ENCODE peak calls at places on chromosomes 4 and X, in six cellular contexts. H, Q, X, U, P and I are unnamed samples.

GRCh38 chrX:10190367-10190766 is 33.6 kb downstream of the CLCN4 start:
- DNase-seq in H (peak), Q (no peak), X (peak), U (no peak), P (no peak), I (peak)

GRCh38 chr4:186728631-186729271 is 5.1 kb upstream of the FAT1 start:
- DNase-seq in H (peak), Q (no peak), X (no peak), U (no peak), P (no peak), I (peak)

GRCh38 chr4:119242417-119242816 is 29.9 kb downstream of the USP53 start:
- DNase-seq in H (no peak), Q (no peak), X (no peak), U (no peak), P (no peak), I (peak)

GRCh38 chr4:8259743-8260430 is 9.7 kb upstream of the HTRA3 start:
- DNase-seq in H (no peak), Q (no peak), X (no peak), U (no peak), P (no peak), I (no peak)

GRCh38 chr4:156251373-156252065 is 297.9 kb upstream of the CTSO start:
- DNase-seq in H (no peak), Q (no peak), X (no peak), U (no peak), P (no peak), I (no peak)

GRCh38 chr4:107058828-107059227 is 22.7 kb upstream of the DKK2 start:
- DNase-seq in H (no peak), Q (no peak), X (no peak), U (no peak), P (no peak), I (no peak)

GRCh38 chr4:105714932-105715331 is 6.3 kb downstream of the GSTCD start:
- DNase-seq in H (no peak), Q (no peak), X (no peak), U (no peak), P (no peak), I (no peak)

GRCh38 chr4:180059216-180059881 is 2183.9 kb upstream of the TENM3 start:
- DNase-seq in H (no peak), Q (peak), X (no peak), U (peak), P (no peak), I (peak)

GRCh38 chrX:40144576-40144975 is 46.8 kb upstream of the BCOR start:
- DNase-seq in H (no peak), Q (peak), X (no peak), U (no peak), P (no peak), I (peak)

GRCh38 chr4:113145519-113146291 is 96.3 kb downstream of the ANK2 start:
- DNase-seq in H (peak), Q (peak), X (no peak), U (peak), P (no peak), I (peak)

GRCh38 chrX:43882294-43882681 is at the start of gene MAOB:
- DNase-seq in H (peak), Q (peak), X (peak), U (peak), P (no peak), I (peak)

GRCh38 chr4:1206299-1207156 is 34.1 kb upstream of the SPON2 start:
- DNase-seq in H (no peak), Q (peak), X (no peak), U (peak), P (no peak), I (no peak)

GRCh38 chr4:128371004-128371777 is 83.6 kb upstream of the PGRMC2 start:
- DNase-seq in H (no peak), Q (no peak), X (no peak), U (no peak), P (no peak), I (no peak)

GRCh38 chr4:176034498-176034897 is 31.1 kb upstream of the WDR17 start:
- DNase-seq in H (no peak), Q (no peak), X (no peak), U (no peak), P (no peak), I (peak)

GRCh38 chr4:22458112-22458511 is 57.8 kb downstream of the ADGRA3 start:
- DNase-seq in H (no peak), Q (no peak), X (no peak), U (no peak), P (no peak), I (no peak)

GRCh38 chrX:150429577-150429976 is 66.5 kb downstream of the MAMLD1 start:
- DNase-seq in H (no peak), Q (no peak), X (no peak), U (no peak), P (no peak), I (no peak)

GRCh38 chr4:129822708-129823504 is 727.0 kb downstream of the C4orf33 start:
- DNase-seq in H (no peak), Q (no peak), X (no peak), U (no peak), P (no peak), I (no peak)

GRCh38 chrX:113399501-113400192 is 559.0 kb upstream of the AMOT start:
- DNase-seq in H (peak), Q (no peak), X (no peak), U (no peak), P (no peak), I (no peak)

GRCh38 chr4:155529761-155530160 is 136.9 kb upstream of the GUCY1A1 start:
- DNase-seq in H (no peak), Q (no peak), X (no peak), U (no peak), P (no peak), I (no peak)

DNA sequence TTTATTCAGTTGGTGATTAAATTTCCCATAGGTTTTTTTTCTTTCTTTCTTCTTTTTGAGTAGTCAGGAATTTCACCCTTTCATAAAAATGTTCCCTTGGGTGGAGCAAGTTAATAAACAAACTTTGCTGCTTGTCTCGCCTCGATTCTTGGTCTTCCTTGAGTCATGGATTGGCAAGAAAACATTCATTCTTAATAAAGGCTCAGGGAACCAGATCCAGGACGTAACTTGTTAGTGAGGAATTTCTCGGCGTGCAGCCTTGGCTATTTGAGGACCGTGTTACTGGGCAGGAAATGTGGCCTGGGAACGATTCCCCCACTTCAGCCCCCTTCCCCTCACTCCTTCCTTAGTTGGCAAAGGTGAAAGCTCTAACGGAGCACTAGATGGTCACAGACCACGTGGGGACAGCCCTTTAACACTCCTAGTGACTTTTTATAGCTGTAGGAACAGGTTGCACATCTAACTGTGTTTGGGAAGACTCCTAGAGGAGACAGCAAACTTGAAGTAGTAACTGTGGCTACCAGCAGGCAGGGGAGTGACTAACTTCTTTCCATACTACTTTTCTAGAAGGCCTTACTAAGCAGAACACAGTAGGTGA is 106.8 kb downstream of the UCHL1 start:
- DNase-seq in H (no peak), Q (no peak), X (no peak), U (peak), P (no peak), I (peak)
- TF ChIP-seq CREB1 in H (no peak), Q (no peak), X (no peak), U (no peak), P (no peak), I (no peak)

GRCh38 chrX:16797358-16797757 is 11.1 kb downstream of the TXLNG start:
- DNase-seq in H (no peak), Q (no peak), X (no peak), U (no peak), P (no peak), I (no peak)
- TF ChIP-seq CREB1 in H (no peak), Q (no peak), X (no peak), U (no peak), P (no peak), I (no peak)

DNA sequence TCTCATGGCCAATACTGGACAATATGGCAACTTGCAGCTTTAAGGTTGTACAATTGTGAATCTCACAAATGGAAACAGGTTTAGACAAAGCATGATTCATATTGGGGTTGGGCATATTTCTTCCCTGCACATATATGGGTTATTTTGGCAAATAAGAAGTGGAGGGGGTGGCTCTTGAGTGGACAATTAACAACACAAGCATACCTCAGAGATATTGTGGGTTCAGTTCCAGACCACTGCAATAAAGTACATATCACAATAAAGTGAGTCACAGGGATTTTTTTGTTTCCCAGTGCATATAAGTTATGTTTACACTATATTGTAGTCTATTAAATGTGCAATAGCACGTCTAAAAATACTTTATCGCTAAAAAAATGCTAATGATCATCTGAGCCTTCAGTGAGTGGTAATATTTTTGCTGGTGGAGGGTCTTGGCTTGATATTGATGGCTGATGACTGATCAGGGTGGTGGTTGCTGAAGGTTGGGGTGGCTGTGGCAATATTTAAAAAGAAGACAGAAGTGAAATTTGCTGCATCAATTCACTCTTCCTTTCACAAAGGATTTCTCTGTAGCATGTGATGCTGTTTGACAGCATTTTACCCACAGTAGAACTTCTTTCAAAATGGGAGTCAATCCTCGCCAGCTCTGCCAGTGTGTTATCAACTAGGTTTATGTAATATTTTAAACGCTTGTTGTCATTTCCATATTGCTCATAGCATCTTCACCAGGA is 50.5 kb upstream of the OGT start:
- DNase-seq in H (no peak), Q (no peak), X (no peak), U (no peak), P (no peak), I (no peak)
- TF ChIP-seq CREB1 in H (no peak), Q (no peak), X (no peak), U (no peak), P (no peak), I (no peak)

DNA sequence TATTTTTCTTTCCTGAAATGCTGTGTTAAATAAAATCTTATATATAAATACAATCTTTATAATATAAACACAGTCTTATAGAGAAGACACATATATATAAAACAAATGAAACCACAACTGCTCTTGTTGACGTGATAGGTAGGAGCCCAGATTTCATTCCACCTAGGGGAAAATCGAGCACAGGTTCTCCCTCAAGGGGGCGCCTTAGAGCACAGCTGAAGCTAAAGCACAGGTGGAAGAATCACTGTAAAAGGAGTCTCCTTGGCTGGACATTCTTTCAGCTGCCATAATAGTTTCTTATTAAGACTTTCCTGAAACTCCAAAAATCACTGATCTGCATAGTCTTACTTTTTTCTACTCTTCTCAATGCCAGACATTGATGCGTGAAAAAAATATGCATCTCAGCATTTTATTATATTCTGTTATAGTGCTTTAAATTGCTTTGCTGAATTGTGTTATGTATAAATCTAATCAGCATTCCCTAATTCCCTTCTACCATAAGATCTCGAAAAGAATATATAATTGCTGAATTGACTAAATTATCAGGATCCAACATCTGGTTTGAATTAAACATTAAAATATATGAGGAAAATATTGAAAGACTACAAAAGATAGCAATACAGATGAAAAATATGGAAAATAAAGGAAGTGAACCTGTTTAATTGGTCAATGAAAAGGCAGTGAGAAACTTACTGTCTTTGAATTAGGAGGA is 25.5 kb upstream of the RXFP1 start:
- DNase-seq in H (peak), Q (peak), X (peak), U (peak), P (no peak), I (peak)
- TF ChIP-seq CREB1 in H (no peak), Q (no peak), X (no peak), U (no peak), P (no peak), I (no peak)

GRCh38 chrX:130524476-130525194 is 122.8 kb downstream of the RBMX2 start:
- DNase-seq in H (no peak), Q (no peak), X (no peak), U (no peak), P (no peak), I (no peak)
- TF ChIP-seq CREB1 in H (no peak), Q (no peak), X (no peak), U (no peak), P (no peak), I (no peak)

DNA sequence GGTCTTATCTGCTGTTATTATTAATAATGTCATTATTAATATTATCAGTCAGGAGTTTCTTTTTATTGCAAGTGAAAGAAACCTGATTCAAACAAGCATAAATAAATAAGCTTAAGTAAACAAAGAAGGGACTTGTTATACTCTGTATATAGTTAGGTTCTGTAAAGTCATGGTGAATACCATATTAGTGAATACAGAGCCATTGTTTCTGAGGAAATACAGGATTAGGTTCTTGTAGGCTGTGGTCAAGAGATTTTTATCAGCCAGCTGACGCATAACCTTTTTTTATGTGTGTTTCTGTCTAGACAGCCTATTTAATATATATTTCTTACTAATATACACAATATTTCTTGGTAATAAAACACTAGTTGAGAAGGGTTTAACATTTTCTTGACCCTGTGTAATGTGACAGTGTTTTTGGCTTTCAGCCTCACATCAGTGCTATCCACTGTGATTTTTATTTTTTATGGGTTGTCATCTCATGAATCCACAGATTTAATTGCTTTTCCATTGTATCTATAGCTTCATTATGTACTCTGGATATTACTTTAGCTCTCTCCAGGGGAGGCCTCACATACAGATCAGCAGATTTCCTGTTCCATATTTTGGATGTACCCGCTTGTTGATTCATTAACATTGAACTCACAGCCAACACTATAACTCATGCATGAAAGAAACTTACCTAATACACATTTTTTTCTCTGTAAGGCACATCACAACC is 8.0 kb downstream of the HERC3 start:
- DNase-seq in H (no peak), Q (no peak), X (no peak), U (no peak), P (no peak), I (no peak)
- TF ChIP-seq CREB1 in H (no peak), Q (no peak), X (no peak), U (no peak), P (no peak), I (no peak)